ENCODE peak calls at places on chromosome X, in ten cellular contexts. J is A549, E is cardiac muscle cell, R is AG09309, M is brain microvascular endothelial cell, O is NB4, W is GM06990, T is SK-N-SH, K is heart right ventricle, Q is coronary artery. D is an unnamed sample.

GRCh38 chrX:36683507-36683906 is 324.7 kb upstream of the FAM47C start:
- DNase-seq in J (no peak), E (no peak), R (no peak), M (no peak), O (no peak), W (no peak), T (no peak), K (no peak), Q (no peak), D (no peak)

GRCh38 chrX:4622768-4623167 is 909.3 kb upstream of the PRKX start:
- DNase-seq in J (no peak), E (no peak), R (no peak), M (no peak), O (no peak), W (no peak), T (no peak), K (no peak), Q (no peak), D (no peak)

GRCh38 chrX:37685452-37686347 is at the start of gene XK:
- DNase-seq in J (peak), E (peak), R (no peak), M (peak), O (peak), W (peak), T (peak), K (peak), Q (peak), D (no peak)

GRCh38 chrX:41781500-41781899 is 57.5 kb downstream of the GPR82 start:
- DNase-seq in J (peak), E (peak), R (no peak), M (peak), O (peak), W (no peak), T (peak), K (no peak), Q (no peak), D (peak)

GRCh38 chrX:77936299-77936698 is 25.8 kb downstream of the ATP7A start:
- DNase-seq in J (no peak), E (no peak), R (no peak), M (no peak), O (no peak), W (no peak), T (no peak), K (no peak), Q (no peak), D (peak)

GRCh38 chrX:23788521-23788920 is 5.5 kb downstream of the SAT1 start:
- DNase-seq in J (peak), E (no peak), R (no peak), M (no peak), O (no peak), W (no peak), T (no peak), K (no peak), Q (no peak), D (no peak)

GRCh38 chrX:110143454-110144210 is 140.7 kb downstream of the TMEM164 start:
- DNase-seq in J (no peak), E (no peak), R (no peak), M (no peak), O (no peak), W (no peak), T (no peak), K (no peak), Q (no peak), D (no peak)

GRCh38 chrX:41692162-41692749 is 3.5 kb downstream of the GPR34 start:
- DNase-seq in J (no peak), E (no peak), R (peak), M (peak), O (no peak), W (no peak), T (no peak), K (no peak), Q (no peak), D (peak)

GRCh38 chrX:15822922-15823321 is 31.7 kb downstream of the AP1S2 start:
- DNase-seq in J (no peak), E (no peak), R (no peak), M (no peak), O (no peak), W (no peak), T (no peak), K (no peak), Q (no peak), D (no peak)

GRCh38 chrX:113868169-113868568 is 715.7 kb upstream of the HTR2C start:
- DNase-seq in J (no peak), E (peak), R (no peak), M (no peak), O (no peak), W (no peak), T (peak), K (no peak), Q (no peak), D (no peak)

GRCh38 chrX:26651755-26652154 is 435.8 kb downstream of the MAGEB5 start:
- DNase-seq in J (peak), E (no peak), R (no peak), M (no peak), O (peak), W (no peak), T (no peak), K (no peak), Q (no peak), D (no peak)

GRCh38 chrX:32745323-32745722 is 466.0 kb downstream of the DMD start:
- DNase-seq in J (no peak), E (no peak), R (no peak), M (no peak), O (no peak), W (no peak), T (no peak), K (no peak), Q (no peak), D (no peak)

GRCh38 chrX:19107035-19107434 is 15.2 kb downstream of the ADGRG2 start:
- DNase-seq in J (no peak), E (no peak), R (no peak), M (no peak), O (no peak), W (no peak), T (no peak), K (no peak), Q (no peak), D (no peak)

GRCh38 chrX:118968031-118968430 is 6.4 kb upstream of the LONRF3 start:
- DNase-seq in J (no peak), E (no peak), R (no peak), M (no peak), O (no peak), W (no peak), T (no peak), K (no peak), Q (no peak), D (peak)

GRCh38 chrX:31884535-31884934 is 812.7 kb upstream of the FTHL17 start:
- DNase-seq in J (no peak), E (no peak), R (no peak), M (no peak), O (no peak), W (no peak), T (no peak), K (no peak), Q (no peak), D (no peak)

GRCh38 chrX:7159132-7159861 is 11.3 kb upstream of the PUDP start:
- DNase-seq in J (peak), E (no peak), R (peak), M (no peak), O (peak), W (no peak), T (no peak), K (no peak), Q (no peak), D (peak)

GRCh38 chrX:439719-440118 is 53.0 kb upstream of the PPP2R3B start:
- DNase-seq in J (no peak), E (no peak), R (no peak), M (no peak), O (no peak), W (no peak), T (no peak), K (no peak), Q (no peak), D (no peak)

GRCh38 chrX:129957241-129958099 is 25.0 kb upstream of the BCORL1 start:
- DNase-seq in J (peak), E (peak), R (no peak), M (no peak), O (peak), W (peak), T (peak), K (peak), Q (no peak), D (peak)

GRCh38 chrX:45824471-45824870 is 623.8 kb upstream of the DIPK2B start:
- DNase-seq in J (peak), E (no peak), R (peak), M (peak), O (peak), W (no peak), T (peak), K (no peak), Q (peak), D (peak)
- TF ChIP-seq CTCF in J (peak), E (peak), R (peak), M (peak), O (peak), W (peak), T (peak), K (no peak), Q (no peak), D (peak)

GRCh38 chrX:13694359-13694758 is 5.4 kb downstream of the RAB9A start:
- DNase-seq in J (no peak), E (no peak), R (no peak), M (no peak), O (no peak), W (no peak), T (no peak), K (no peak), Q (no peak), D (no peak)

GRCh38 chrX:13693341-13693871 is 4.5 kb downstream of the RAB9A start:
- DNase-seq in J (no peak), E (no peak), R (no peak), M (no peak), O (no peak), W (no peak), T (no peak), K (no peak), Q (no peak), D (no peak)

GRCh38 chrX:13690836-13691235 is 1.9 kb downstream of the RAB9A start:
- DNase-seq in J (peak), E (no peak), R (no peak), M (no peak), O (no peak), W (no peak), T (no peak), K (no peak), Q (no peak), D (no peak)

GRCh38 chrX:13691845-13692334 is 3.0 kb downstream of the RAB9A start:
- DNase-seq in J (no peak), E (no peak), R (no peak), M (peak), O (no peak), W (no peak), T (no peak), K (no peak), Q (no peak), D (no peak)

GRCh38 chrX:13692771-13693231 is 3.9 kb downstream of the RAB9A start:
- DNase-seq in J (no peak), E (no peak), R (no peak), M (no peak), O (no peak), W (no peak), T (no peak), K (no peak), Q (no peak), D (no peak)
- H3K4me3 ChIP-seq in J (no peak), E (no peak), R (no peak), M (no peak), O (no peak), W (peak), T (no peak), K (no peak), Q (no peak), D (no peak)

GRCh38 chrX:102514536-102514935 is 2.0 kb downstream of the TMSB15A start:
- DNase-seq in J (no peak), E (no peak), R (no peak), M (no peak), O (no peak), W (no peak), T (no peak), K (no peak), Q (no peak), D (no peak)

GRCh38 chrX:102516314-102516936 is at the start of gene TMSB15A:
- DNase-seq in J (peak), E (peak), R (no peak), M (peak), O (no peak), W (peak), T (peak), K (peak), Q (peak), D (peak)

DNA sequence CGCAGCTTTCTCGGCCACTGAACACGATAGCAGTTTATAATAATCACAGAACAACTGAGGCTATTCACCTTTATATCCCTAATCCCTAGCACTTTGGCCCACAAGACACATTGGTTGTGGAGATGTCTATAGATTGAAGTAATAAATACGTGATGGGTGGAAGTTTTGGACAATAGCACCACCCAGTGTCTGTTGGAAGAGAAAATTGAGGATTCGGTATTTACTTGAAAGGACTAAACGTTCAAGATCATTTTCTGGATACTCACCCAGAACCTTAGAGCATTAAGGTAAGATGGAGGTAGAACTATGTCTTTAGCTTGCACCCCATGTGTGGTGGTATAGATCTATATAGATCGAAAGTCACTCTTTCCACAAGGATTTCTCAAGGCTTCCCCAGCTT is 792 bp upstream of the TMSB15A start:
- DNase-seq in J (peak), E (no peak), R (no peak), M (peak), O (peak), W (no peak), T (peak), K (no peak), Q (no peak), D (peak)
- TF ChIP-seq CTCF in J (peak), E (peak), R (no peak), M (peak), O (no peak), W (no peak), T (peak), K (peak), Q (no peak), D (no peak)

GRCh38 chrX:140799216-140799615 is 89.7 kb downstream of the LINC00632 start:
- DNase-seq in J (peak), E (no peak), R (no peak), M (no peak), O (no peak), W (no peak), T (no peak), K (no peak), Q (no peak), D (no peak)

DNA sequence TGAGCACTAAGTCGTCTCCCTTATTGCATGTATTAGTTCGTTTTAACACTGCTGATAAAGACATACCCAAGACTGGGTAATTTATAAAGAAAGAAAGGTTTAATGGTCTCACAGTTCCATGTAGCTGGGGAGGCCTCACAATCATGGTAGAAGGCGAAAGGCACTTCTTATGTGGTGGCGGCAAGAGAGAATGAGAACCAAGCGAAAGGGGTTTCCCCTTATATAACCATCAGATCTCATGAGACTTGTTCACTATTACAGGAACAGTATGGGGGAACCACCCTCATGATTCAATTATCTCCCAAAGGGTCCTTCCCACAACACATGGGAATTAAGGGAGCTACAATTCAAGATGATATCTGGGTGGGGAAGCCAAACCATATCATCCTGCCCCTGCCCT is 85.1 kb downstream of the LINC00632 start:
- DNase-seq in J (no peak), E (no peak), R (no peak), M (no peak), O (no peak), W (no peak), T (no peak), K (no peak), Q (no peak), D (no peak)
- H3K4me3 ChIP-seq in J (no peak), E (no peak), R (no peak), M (no peak), O (no peak), W (no peak), T (no peak), K (no peak), Q (no peak), D (no peak)

GRCh38 chrX:48852857-48853256 is 17.4 kb upstream of the PCSK1N start:
- DNase-seq in J (no peak), E (no peak), R (no peak), M (no peak), O (no peak), W (no peak), T (no peak), K (no peak), Q (no peak), D (no peak)

GRCh38 chrX:48854898-48855297 is 19.5 kb upstream of the PCSK1N start:
- DNase-seq in J (peak), E (no peak), R (no peak), M (no peak), O (peak), W (no peak), T (no peak), K (no peak), Q (no peak), D (peak)
- TF ChIP-seq CTCF in J (peak), E (peak), R (peak), M (peak), O (no peak), W (no peak), T (peak), K (peak), Q (no peak), D (peak)

GRCh38 chrX:80807606-80808159 is 2.0 kb downstream of the BRWD3 start:
- DNase-seq in J (peak), E (no peak), R (no peak), M (no peak), O (no peak), W (no peak), T (peak), K (no peak), Q (no peak), D (no peak)

GRCh38 chrX:80808160-80808735 is 1.4 kb downstream of the BRWD3 start:
- DNase-seq in J (peak), E (peak), R (no peak), M (peak), O (peak), W (peak), T (peak), K (peak), Q (peak), D (peak)

GRCh38 chrX:80810365-80810978 is 795 bp upstream of the BRWD3 start:
- DNase-seq in J (peak), E (no peak), R (no peak), M (no peak), O (peak), W (no peak), T (no peak), K (no peak), Q (no peak), D (peak)

GRCh38 chrX:80808854-80809493 is 703 bp downstream of the BRWD3 start:
- DNase-seq in J (peak), E (peak), R (no peak), M (no peak), O (peak), W (peak), T (peak), K (no peak), Q (peak), D (peak)

GRCh38 chrX:80806557-80806956 is 3.1 kb downstream of the BRWD3 start:
- DNase-seq in J (no peak), E (no peak), R (no peak), M (no peak), O (no peak), W (no peak), T (no peak), K (no peak), Q (no peak), D (no peak)
- H3K4me3 ChIP-seq in J (no peak), E (no peak), R (no peak), M (no peak), O (no peak), W (no peak), T (no peak), K (no peak), Q (no peak), D (no peak)

DNA sequence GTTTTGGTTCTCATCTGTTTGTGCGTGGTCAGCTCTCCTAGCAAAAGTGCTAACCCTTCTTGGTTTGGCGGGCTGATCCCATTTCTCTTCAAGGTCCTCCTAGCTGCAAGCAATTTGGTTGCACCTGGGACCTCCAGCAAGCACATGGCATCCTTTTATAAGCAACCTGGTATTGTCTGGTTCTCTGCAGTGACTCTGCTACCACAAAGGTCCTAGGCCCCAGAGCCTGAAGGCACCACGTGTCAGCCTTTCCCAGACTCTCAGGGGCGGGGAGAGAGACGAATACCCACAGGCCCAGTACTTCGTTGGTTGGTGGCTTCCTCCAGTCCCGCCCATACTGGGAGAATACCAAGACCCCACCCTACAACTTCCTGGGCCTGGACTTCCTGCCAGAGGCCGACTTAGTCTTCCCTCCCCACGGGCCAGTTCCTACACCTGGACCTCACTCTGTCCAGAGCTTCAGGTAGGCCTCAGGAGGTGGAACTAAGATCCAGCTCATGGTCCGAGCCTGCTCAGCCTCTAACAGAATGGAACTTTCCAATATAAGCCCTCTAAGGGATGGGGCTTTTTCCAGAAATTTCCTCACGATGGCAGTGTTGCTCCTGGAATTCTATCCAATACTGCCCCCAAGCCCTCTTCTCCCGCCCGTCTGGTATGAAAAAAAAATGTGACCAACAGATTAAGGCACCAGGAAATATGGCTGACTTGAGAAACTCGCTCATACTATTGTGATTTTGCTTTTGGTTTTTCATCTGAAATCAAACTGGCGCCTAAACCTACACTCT is 192.5 kb upstream of the STK26 start:
- DNase-seq in J (peak), E (peak), R (peak), M (peak), O (peak), W (no peak), T (peak), K (peak), Q (peak), D (peak)
- TF ChIP-seq CTCF in J (peak), E (peak), R (peak), M (peak), O (peak), W (no peak), T (peak), K (peak), Q (peak), D (peak)